ENCODE peak calls at places on chromosomes 2 and 18, in six cellular contexts. Z, Y, R, E, Q and U are unnamed samples.

GRCh38 chr2:172953411-172953810 is 122.2 kb upstream of the MAP3K20 start:
- DNase-seq in Z (no peak), Y (no peak), R (no peak), E (no peak), Q (no peak), U (no peak)

GRCh38 chr2:37412201-37412600 is 67.8 kb downstream of the QPCT start:
- DNase-seq in Z (no peak), Y (no peak), R (no peak), E (no peak), Q (no peak), U (no peak)

GRCh38 chr18:10271481-10271880 is 183.0 kb upstream of the APCDD1 start:
- DNase-seq in Z (no peak), Y (no peak), R (no peak), E (no peak), Q (no peak), U (no peak)

GRCh38 chr2:152467677-152468406 is 132.9 kb downstream of the FMNL2 start:
- DNase-seq in Z (no peak), Y (no peak), R (no peak), E (no peak), Q (no peak), U (no peak)

GRCh38 chr2:109614715-109615636 is 812 bp downstream of the SOWAHC start:
- DNase-seq in Z (no peak), Y (no peak), R (no peak), E (no peak), Q (peak), U (no peak)

GRCh38 chr2:54435827-54436226 is 20.3 kb upstream of the SPTBN1 start:
- DNase-seq in Z (no peak), Y (no peak), R (no peak), E (no peak), Q (no peak), U (no peak)

GRCh38 chr2:220006152-220006551 is 378.7 kb downstream of the SLC4A3 start:
- DNase-seq in Z (no peak), Y (no peak), R (peak), E (no peak), Q (no peak), U (no peak)

GRCh38 chr18:59842947-59843346 is 56.8 kb upstream of the PMAIP1 start:
- DNase-seq in Z (no peak), Y (no peak), R (no peak), E (no peak), Q (no peak), U (no peak)

GRCh38 chr18:50282521-50283335 is 1.4 kb upstream of the MBD1 start:
- DNase-seq in Z (no peak), Y (no peak), R (no peak), E (no peak), Q (no peak), U (no peak)

GRCh38 chr2:8872821-8873432 is 35.5 kb upstream of the KIDINS220 start:
- DNase-seq in Z (peak), Y (no peak), R (peak), E (peak), Q (no peak), U (peak)

GRCh38 chr18:61998957-61999356 is 106.2 kb upstream of the RNF152 start:
- DNase-seq in Z (no peak), Y (no peak), R (peak), E (peak), Q (no peak), U (peak)

GRCh38 chr18:22778996-22779395 is 154.1 kb upstream of the RBBP8 start:
- DNase-seq in Z (no peak), Y (no peak), R (no peak), E (peak), Q (no peak), U (no peak)

GRCh38 chr18:76982038-76982437 is 150.5 kb downstream of the MBP start:
- DNase-seq in Z (no peak), Y (no peak), R (no peak), E (no peak), Q (no peak), U (no peak)

GRCh38 chr2:13009027-13009426 is 292.3 kb downstream of the TRIB2 start:
- DNase-seq in Z (no peak), Y (no peak), R (no peak), E (peak), Q (peak), U (no peak)

GRCh38 chr18:30358545-30358944 is 684.0 kb downstream of the DSC3 start:
- DNase-seq in Z (no peak), Y (no peak), R (no peak), E (no peak), Q (no peak), U (peak)

GRCh38 chr2:237901932-237902846 is 42.8 kb downstream of the RAMP1 start:
- DNase-seq in Z (no peak), Y (no peak), R (no peak), E (no peak), Q (no peak), U (no peak)

GRCh38 chr18:905948-906415 is 1.3 kb downstream of the ADCYAP1 start:
- DNase-seq in Z (no peak), Y (no peak), R (no peak), E (no peak), Q (no peak), U (no peak)

GRCh38 chr2:19819097-19820065 is 82.4 kb downstream of the TTC32 start:
- DNase-seq in Z (no peak), Y (no peak), R (peak), E (no peak), Q (peak), U (peak)